ENCODE peak calls at places on chromosomes 16 and 17, in five cellular contexts. W is substantia nigra; C is activated T-cell treated with anti-CD3 and anti-CD28 coated beads, Interleukin-2, amount 50 U/mL, for 72 hours; H is stimulated activated CD8-positive, alpha-beta memory T cell treated with anti-CD3 and anti-CD28 coated beads, Interleukin-15, amount 100 ng/mL, for 24 hours; O is stimulated activated effector memory CD8-positive, alpha-beta T cell treated with anti-CD3 and anti-CD28 coated beads, Interleukin-12 subunit alpha, Interleukin-12 subunit beta, amount 100 ng/mL, for 72 hours. E is an unnamed sample.

GRCh38 chr17:47812146-47812920 is 9.3 kb downstream of the OSBPL7 start:
- DNase-seq in C (no peak), W (no peak), O (no peak), H (no peak), E (no peak)

GRCh38 chr16:2151188-2152091 is 3.0 kb downstream of the RAB26 start:
- DNase-seq in W (no peak), H (no peak), O (no peak), C (no peak), E (no peak)

GRCh38 chr17:50181601-50182345 is 16.0 kb downstream of the SGCA start:
- DNase-seq in W (no peak), C (no peak), H (no peak), O (no peak), E (no peak)

GRCh38 chr16:55323637-55324490 is at the start of gene IRX6:
- DNase-seq in W (no peak), O (no peak), C (no peak), H (no peak), E (no peak)

GRCh38 chr17:266219-266618 is 84.8 kb upstream of the DOC2B start:
- DNase-seq in O (peak; percentile 17), C (no peak), H (no peak), W (no peak), E (no peak)

GRCh38 chr17:31740611-31741082 is 118.4 kb downstream of the COPRS start:
- DNase-seq in H (no peak), O (no peak), C (no peak), W (no peak), E (peak; percentile 78)

GRCh38 chr16:10662212-10662611 is 32.5 kb downstream of the TEKT5 start:
- DNase-seq in W (no peak), C (no peak), H (no peak), O (no peak), E (no peak)

GRCh38 chr16:20956319-20956718 is 55.7 kb downstream of the LYRM1 start:
- DNase-seq in W (no peak), O (no peak), H (no peak), C (no peak), E (no peak)

GRCh38 chr17:76416447-76416846 is 32.0 kb downstream of the SPHK1 start:
- DNase-seq in W (no peak), O (no peak), H (no peak), C (no peak), E (no peak)

GRCh38 chr16:25925466-25925865 is 233.7 kb downstream of the HS3ST4 start:
- DNase-seq in C (no peak), W (no peak), H (no peak), O (no peak), E (no peak)

E was measured in amniotic stem cell.